ENCODE peak calls at places on chromosomes 5 and 9, in ten cellular contexts. E, K, P, L, U, M, Y, N, F and Z are unnamed samples.

GRCh38 chr9:121073038-121073437 is 1.7 kb upstream of the CNTRL start:
- DNase-seq in U (no peak), Y (peak; percentile 34), K (peak; percentile 82), F (no peak), L (peak; percentile 78), M (peak; percentile 88), E (no peak), P (peak; percentile 14), N (no peak), Z (no peak)

GRCh38 chr9:104494808-104495207 is 9.3 kb upstream of the OR13F1 start:
- DNase-seq in K (no peak), U (no peak), P (no peak), M (no peak), L (no peak), N (peak; percentile 42), E (no peak), F (no peak), Y (no peak), Z (no peak)

GRCh38 chr5:95403996-95404395 is 12.8 kb downstream of the FAM81B start:
- DNase-seq in Y (no peak), E (no peak), N (no peak), K (no peak), M (no peak), F (no peak), P (no peak), U (no peak), L (no peak), Z (no peak)

GRCh38 chr9:69044226-69045219 is 9.0 kb downstream of the FXN start:
- DNase-seq in K (peak; percentile 29), U (no peak), F (peak; percentile 89), P (peak; percentile 30), N (peak; percentile 92), E (no peak), L (no peak), Y (no peak), M (no peak), Z (no peak)

GRCh38 chr5:35183243-35183955 is 46.9 kb downstream of the PRLR start:
- DNase-seq in F (peak; percentile 15), K (no peak), M (no peak), E (no peak), N (peak; percentile 91), Y (peak; percentile 59), L (peak; percentile 60), P (no peak), U (peak; percentile 27), Z (peak; percentile 62)

GRCh38 chr5:27472000-27472763 is 433.8 kb upstream of the CDH9 start:
- DNase-seq in F (peak; percentile 35), Y (no peak), U (peak; percentile 30), K (no peak), E (peak; percentile 9), M (no peak), P (no peak), L (no peak), N (peak; percentile 96), Z (peak; percentile 66)

GRCh38 chr9:81125446-81126092 is 563.8 kb downstream of the TLE1 start:
- DNase-seq in P (no peak), E (no peak), M (no peak), Y (no peak), U (no peak), F (no peak), L (no peak), N (peak; percentile 41), K (no peak), Z (no peak)

GRCh38 chr5:118040496-118040895 is 947.9 kb downstream of the DTWD2 start:
- DNase-seq in L (no peak), F (no peak), K (no peak), N (no peak), E (no peak), P (no peak), U (no peak), M (no peak), Y (no peak), Z (no peak)

GRCh38 chr9:119802115-119802514 is 432.9 kb upstream of the BRINP1 start:
- DNase-seq in P (no peak), F (no peak), L (no peak), K (no peak), E (no peak), N (no peak), Y (no peak), U (no peak), M (no peak), Z (no peak)

GRCh38 chr9:121107041-121107440 is 32.3 kb downstream of the CNTRL start:
- DNase-seq in F (no peak), N (peak; percentile 64), E (no peak), M (no peak), U (no peak), Y (no peak), P (no peak), K (no peak), L (no peak), Z (no peak)

GRCh38 chr5:150671509-150672236 is 10.6 kb downstream of the MYOZ3 start:
- DNase-seq in K (peak; percentile 66), E (no peak), F (no peak), U (no peak), L (no peak), Y (no peak), M (no peak), N (peak; percentile 79), P (peak; percentile 25), Z (no peak)

GRCh38 chr5:6483880-6484382 is 35.3 kb downstream of the UBE2QL1 start:
- DNase-seq in P (no peak), F (peak; percentile 94), Y (no peak), K (no peak), M (no peak), E (no peak), L (no peak), U (no peak), N (no peak), Z (no peak)

GRCh38 chr9:124311283-124311682 is 53.5 kb downstream of the NEK6 start:
- DNase-seq in L (no peak), E (no peak), K (no peak), U (peak; percentile 38), P (no peak), M (no peak), N (no peak), Y (no peak), F (no peak), Z (no peak)

GRCh38 chr9:92947268-92948031 is at the start of gene FGD3:
- DNase-seq in U (peak; percentile 74), K (no peak), Y (no peak), M (no peak), F (no peak), L (no peak), N (no peak), P (peak; percentile 48), E (no peak), Z (peak; percentile 44)

DNA sequence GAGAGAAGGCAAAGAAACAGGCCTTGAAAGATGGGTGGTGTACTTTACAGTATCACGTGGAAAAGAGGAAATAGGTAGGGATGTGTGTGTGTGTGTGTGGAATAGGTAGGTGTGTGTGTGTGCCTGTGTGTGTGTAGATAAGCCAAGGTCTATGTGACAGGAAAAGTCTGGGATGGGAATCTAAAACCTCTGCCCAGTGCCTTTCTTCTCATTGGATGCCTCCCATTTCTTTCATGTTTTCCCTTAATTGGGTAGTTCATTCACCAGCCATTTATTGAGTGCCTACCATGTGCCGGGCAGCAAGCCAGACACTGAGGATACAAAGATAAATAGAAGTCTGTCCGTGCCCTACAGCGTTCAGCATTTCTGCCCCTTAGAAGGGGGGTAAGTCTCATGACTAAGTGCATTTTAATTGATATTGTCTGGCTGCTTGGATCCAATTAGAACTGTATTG is 1.0 kb downstream of the URM1 start:
- DNase-seq in L (no peak), E (no peak), U (no peak), N (no peak), K (no peak), P (no peak), M (no peak), Y (peak; percentile 35), F (no peak), Z (no peak)
- H3K4me3 ChIP-seq in L (peak overlapping the region; percentile 72), E (peak overlapping the region; percentile 81), U (peak overlapping the region; percentile 96), N (peak overlapping the region; percentile 74), K (peak overlapping the region; percentile 60), P (peak overlapping the region; percentile 90), M (peak overlapping the region; percentile 72), Y (peak overlapping the region; percentile 93), F (peak overlapping the region; percentile 93), Z (peak overlapping the region; percentile 100)

GRCh38 chr9:114475412-114476136 is 29.7 kb downstream of the WHRN start:
- DNase-seq in M (no peak), U (no peak), E (no peak), F (no peak), K (no peak), P (no peak), N (no peak), Y (no peak), L (no peak), Z (no peak)
- H3K27me3 ChIP-seq in M (no peaks in the 10 kb centered on the region), U (no peaks in the 10 kb centered on the region), E (no peaks in the 10 kb centered on the region), F (no peaks in the 10 kb centered on the region), K (no peaks in the 10 kb centered on the region), P (no peaks in the 10 kb centered on the region), N (no peaks in the 10 kb centered on the region), Y (no peaks in the 10 kb centered on the region), L (no peaks in the 10 kb centered on the region), Z (no peaks in the 10 kb centered on the region)

DNA sequence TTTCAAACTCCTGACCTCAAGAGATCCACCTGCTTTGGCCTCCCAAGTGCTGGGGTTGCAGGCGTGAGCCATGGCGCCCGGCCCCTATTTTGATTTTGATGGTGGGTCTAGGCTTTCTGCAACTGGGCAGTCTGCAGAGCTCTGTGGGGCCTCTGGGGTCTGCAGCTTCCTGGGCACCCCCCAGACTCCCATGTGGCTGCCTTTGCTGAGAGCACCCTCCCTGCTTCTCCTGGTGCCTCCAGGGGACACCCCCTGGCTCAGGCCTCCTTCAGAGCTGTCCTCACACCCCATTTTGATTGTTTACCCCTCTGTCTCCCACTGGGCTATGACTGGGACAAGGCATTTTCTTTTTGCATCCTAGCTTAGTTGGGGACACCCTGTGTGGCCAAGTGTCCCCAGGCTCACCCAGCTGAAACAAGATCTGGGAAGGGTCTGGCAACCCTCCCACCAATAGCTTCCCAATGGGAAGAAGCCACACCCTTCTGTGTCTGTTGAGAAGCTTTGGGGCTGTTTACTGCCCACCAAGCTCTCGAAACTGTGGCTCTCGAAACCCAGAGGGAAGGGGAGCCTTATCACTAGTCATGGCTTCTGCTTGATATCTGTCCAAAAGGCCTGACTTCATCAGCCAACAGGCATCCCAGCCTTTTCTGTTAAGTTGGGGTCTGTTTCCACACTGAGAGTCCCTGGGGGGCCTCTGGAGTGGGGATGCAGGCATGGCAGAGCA is 204.4 kb upstream of the IER5L start:
- DNase-seq in N (no peak), M (peak; percentile 72), F (no peak), U (no peak), Y (no peak), K (peak; percentile 66), E (no peak), P (no peak), L (no peak), Z (no peak)
- H3K4me3 ChIP-seq in N (no peak overlapping the region), M (peak overlapping the region; percentile 53), F (no peak overlapping the region), U (no peak overlapping the region), Y (peak overlapping the region; percentile 47), K (peak overlapping the region; percentile 61), E (no peak overlapping the region), P (peak overlapping the region; percentile 64), L (peak overlapping the region; percentile 78), Z (peak overlapping the region; percentile 60)

DNA sequence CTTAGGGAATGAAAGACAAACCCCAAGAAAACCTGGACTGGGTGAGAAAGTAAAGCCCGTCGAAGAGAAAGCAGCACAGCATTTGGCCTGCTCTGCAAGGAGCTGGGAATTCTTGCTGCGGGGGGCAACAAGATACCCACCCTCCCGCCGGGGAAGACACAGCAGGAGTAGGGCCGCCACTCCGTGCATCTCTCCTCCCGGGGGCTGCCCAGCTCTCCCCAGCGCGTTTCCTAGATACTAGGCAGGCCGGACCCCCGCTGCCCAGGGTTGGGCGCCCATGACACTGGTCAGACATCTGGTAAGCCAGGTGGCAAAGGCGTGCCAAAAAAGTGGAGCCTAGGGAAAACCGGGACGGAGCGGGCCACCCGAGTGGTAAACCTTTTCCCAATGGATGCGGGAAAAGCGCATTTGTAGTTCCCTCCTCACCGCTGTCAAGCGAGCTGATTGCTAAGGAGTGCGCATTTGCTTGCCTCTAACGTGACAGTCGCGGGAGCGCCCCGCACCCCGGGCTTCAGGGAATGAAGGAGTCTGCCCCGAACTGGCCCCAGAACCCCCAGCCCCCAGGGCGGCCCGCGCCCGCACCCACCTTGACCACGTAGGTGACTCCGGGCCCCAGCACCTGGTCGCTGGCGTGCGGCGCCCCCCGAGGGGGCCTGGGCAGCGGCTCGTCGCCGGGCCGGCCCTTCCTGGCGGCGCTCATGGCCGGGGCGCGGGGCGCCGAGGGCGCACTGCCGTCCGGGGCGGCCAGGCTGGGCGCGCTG is 1.0 kb downstream of the SHC3 start:
- DNase-seq in E (no peak), U (peak; percentile 13), N (peak; percentile 54), F (no peak), L (no peak), Y (no peak), P (no peak), M (no peak), K (no peak), Z (no peak)
- H3K27me3 ChIP-seq in E (peaks cover 4% of the 10 kb centered on the region), U (peaks cover 13% of the 10 kb centered on the region), N (no peaks in the 10 kb centered on the region), F (no peaks in the 10 kb centered on the region), L (no peaks in the 10 kb centered on the region), Y (peaks cover 30% of the 10 kb centered on the region), P (peaks cover 38% of the 10 kb centered on the region), M (peaks cover 67% of the 10 kb centered on the region), K (no peaks in the 10 kb centered on the region), Z (no peaks in the 10 kb centered on the region)